ENCODE peak calls at places on chromosomes 16 and 17, in seven cellular contexts. Y, S, U, L, O, T and H are unnamed samples.

GRCh38 chr17:49471089-49471683 is 23.9 kb upstream of the NGFR start:
- DNase-seq in Y (no peak), S (no peak), U (no peak), L (no peak), O (no peak), T (no peak), H (no peak)

GRCh38 chr17:35242158-35242804 is 591 bp upstream of the SLFN5 start:
- DNase-seq in Y (peak), S (peak), U (peak), L (peak), O (peak), T (peak), H (peak)

GRCh38 chr17:4796550-4796915 is 569 bp downstream of the PSMB6 start:
- DNase-seq in Y (no peak), S (peak), U (peak), L (peak), O (no peak), T (peak), H (no peak)

GRCh38 chr16:2033057-2033911 is 6.6 kb downstream of the NHERF2 start:
- DNase-seq in Y (no peak), S (no peak), U (no peak), L (no peak), O (no peak), T (peak), H (no peak)

GRCh38 chr17:19753049-19753444 is 4.9 kb upstream of the ALDH3A1 start:
- DNase-seq in Y (no peak), S (peak), U (no peak), L (no peak), O (no peak), T (peak), H (no peak)

GRCh38 chr16:67674851-67675578 is 8.4 kb downstream of the C16orf86 start:
- DNase-seq in Y (no peak), S (no peak), U (no peak), L (no peak), O (no peak), T (no peak), H (no peak)

GRCh38 chr17:8698142-8699050 is 46.2 kb downstream of the CCDC42 start:
- DNase-seq in Y (no peak), S (no peak), U (no peak), L (no peak), O (no peak), T (no peak), H (no peak)

GRCh38 chr17:59387351-59388069 is 56.1 kb downstream of the YPEL2 start:
- DNase-seq in Y (no peak), S (no peak), U (no peak), L (no peak), O (no peak), T (no peak), H (no peak)

GRCh38 chr17:48241131-48241591 is 133.6 kb downstream of the SNX11 start:
- DNase-seq in Y (no peak), S (peak), U (no peak), L (peak), O (no peak), T (peak), H (peak)

GRCh38 chr17:8041249-8041928 is 2.5 kb downstream of the ALOX15B start:
- DNase-seq in Y (peak), S (peak), U (peak), L (peak), O (no peak), T (peak), H (peak)

GRCh38 chr16:83270640-83271039 is 537.1 kb upstream of the HSBP1 start:
- DNase-seq in Y (no peak), S (no peak), U (no peak), L (no peak), O (no peak), T (no peak), H (no peak)